ENCODE peak calls at places on chromosome 1, in seven cellular contexts. C is CD8-positive, alpha-beta memory T cell; B is tibial artery; M is fibroblast of villous mesenchyme; H is AG04450; D is ovary; S is keratinocyte. Q is an unnamed sample.

GRCh38 chr1:9062846-9063245 is 6.6 kb downstream of the SLC2A5 start:
- DNase-seq in B (no peak), D (no peak), C (no peak), M (no peak), S (no peak), H (no peak), Q (no peak)

GRCh38 chr1:181112071-181112929 is 23.8 kb downstream of the IER5 start:
- DNase-seq in D (peak; percentile 86), M (peak; percentile 99), H (peak; percentile 97), B (peak; percentile 88), S (peak; percentile 93), C (no peak), Q (peak; percentile 72)

GRCh38 chr1:236507022-236507700 is 16.6 kb upstream of the LGALS8 start:
- DNase-seq in H (no peak), M (peak; percentile 64), B (no peak), C (no peak), D (no peak), S (no peak), Q (no peak)

GRCh38 chr1:200184196-200184595 is 156.7 kb downstream of the NR5A2 start:
- DNase-seq in C (no peak), H (no peak), D (peak; percentile 37), B (peak; percentile 75), S (peak; percentile 92), M (peak; percentile 53), Q (no peak)

GRCh38 chr1:37670133-37670532 is 22.2 kb upstream of the CDCA8 start:
- DNase-seq in D (no peak), H (no peak), M (no peak), B (no peak), S (no peak), C (no peak), Q (no peak)

GRCh38 chr1:19872190-19872589 is 10.0 kb upstream of the OTUD3 start:
- DNase-seq in B (no peak), D (no peak), M (no peak), S (peak; percentile 19), C (no peak), H (no peak), Q (no peak)

GRCh38 chr1:180215856-180216625 is 14.0 kb upstream of the LHX4 start:
- DNase-seq in C (no peak), M (no peak), B (peak; percentile 45), S (no peak), D (no peak), H (no peak), Q (no peak)

GRCh38 chr1:3752400-3752945 is at the start of gene CCDC27:
- DNase-seq in S (no peak), C (no peak), H (no peak), M (no peak), B (no peak), D (no peak), Q (peak; percentile 35)

GRCh38 chr1:42490237-42490636 is 27.2 kb downstream of the CCDC30 start:
- DNase-seq in S (no peak), M (no peak), D (no peak), B (no peak), C (no peak), H (no peak), Q (no peak)

GRCh38 chr1:61083014-61083798 is 845 bp downstream of the NFIA start:
- DNase-seq in D (peak; percentile 36), C (no peak), M (no peak), H (no peak), B (no peak), S (no peak), Q (peak; percentile 67)

GRCh38 chr1:111793896-111794295 is 38.2 kb downstream of the DDX20 start:
- DNase-seq in C (no peak), B (peak; percentile 3), M (no peak), S (no peak), H (no peak), D (no peak), Q (no peak)

GRCh38 chr1:180178511-180179161 is 24.0 kb downstream of the QSOX1 start:
- DNase-seq in M (peak; percentile 60), B (no peak), D (peak; percentile 77), S (no peak), C (peak; percentile 73), H (no peak), Q (peak; percentile 92)

GRCh38 chr1:118487091-118487490 is 302.1 kb upstream of the SPAG17 start:
- DNase-seq in S (no peak), D (no peak), H (no peak), B (no peak), C (no peak), M (no peak), Q (no peak)

GRCh38 chr1:92994105-92994712 is 32.9 kb upstream of the DIPK1A start:
- DNase-seq in C (peak; percentile 81), D (peak; percentile 81), M (peak; percentile 87), B (peak; percentile 71), S (peak; percentile 33), H (peak; percentile 74), Q (peak; percentile 79)

GRCh38 chr1:114892194-114892918 is 37.7 kb downstream of the SYCP1 start:
- DNase-seq in S (no peak), H (no peak), M (no peak), C (no peak), D (no peak), B (no peak), Q (peak; percentile 78)
- H3K4me3 ChIP-seq in S (no peak overlapping the region), H (no peak overlapping the region), M (no peak overlapping the region), C (no peak overlapping the region), D (no peak overlapping the region), B (no peak overlapping the region), Q (no peak overlapping the region)

DNA sequence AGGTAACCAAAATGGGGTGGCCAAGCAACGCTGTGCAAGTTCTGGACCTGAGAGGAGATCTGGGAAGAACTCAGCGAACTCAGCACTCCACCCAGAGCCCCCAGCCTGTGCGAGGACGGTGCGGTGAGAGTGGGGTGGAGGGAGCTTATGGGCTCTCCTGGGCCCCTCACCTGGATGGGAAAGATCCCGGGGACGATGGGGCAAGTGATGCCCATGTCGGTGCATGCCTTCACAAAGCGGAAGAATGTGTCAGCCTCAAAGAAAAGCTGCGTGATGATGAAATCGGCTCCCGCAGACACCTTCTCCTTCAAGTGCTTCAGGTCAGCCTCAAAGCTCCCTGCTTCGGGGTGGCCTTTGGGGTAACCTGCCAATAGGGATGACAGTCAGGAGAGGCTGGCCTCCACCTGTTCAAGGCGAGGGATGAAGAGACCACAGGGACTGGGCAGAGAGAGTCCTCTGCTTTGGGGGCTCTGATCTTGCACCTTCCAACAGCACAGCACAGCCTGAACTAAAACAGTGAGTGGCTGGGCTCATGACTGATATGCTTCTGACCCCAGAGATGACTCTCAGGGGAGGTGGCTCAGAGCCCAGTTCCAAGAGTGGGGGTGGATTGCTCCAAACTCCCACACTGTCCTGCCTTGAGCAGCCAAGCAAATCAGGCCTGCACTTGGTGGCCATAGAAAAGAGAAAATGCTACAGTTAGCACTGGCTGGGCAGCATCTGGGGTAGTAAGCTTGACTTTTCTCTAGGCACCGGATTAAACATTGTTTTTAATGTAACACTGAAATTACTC is 9.5 kb downstream of the MTHFR start:
- DNase-seq in C (no peak), D (peak; percentile 81), S (no peak), H (no peak), B (peak; percentile 63), M (no peak), Q (no peak)
- H3K4me3 ChIP-seq in C (no peak overlapping the region), D (no peak overlapping the region), S (no peak overlapping the region), H (no peak overlapping the region), B (no peak overlapping the region), M (no peak overlapping the region), Q (no peak overlapping the region)

DNA sequence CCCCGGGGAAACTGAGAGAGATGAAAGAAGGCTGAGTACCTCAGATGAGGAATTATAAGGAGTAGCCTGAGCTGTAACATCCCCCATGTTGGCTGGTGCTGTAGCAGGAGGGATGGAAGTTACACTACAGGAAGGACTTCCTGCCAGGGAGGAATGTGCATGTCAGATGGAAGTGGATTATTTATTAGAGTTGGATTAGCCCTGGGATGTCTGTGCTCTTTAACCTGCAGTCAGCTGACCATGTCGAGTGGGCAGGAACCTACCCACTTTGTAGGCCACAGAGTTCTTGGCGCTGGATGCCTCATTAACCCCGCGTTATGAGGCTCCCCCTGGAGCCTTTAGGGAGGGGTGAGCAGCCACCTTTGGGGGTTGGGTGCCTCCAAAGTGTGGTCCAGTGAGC is 757 bp upstream of the SEMA4A start:
- DNase-seq in C (no peak), B (no peak), H (no peak), S (no peak), M (no peak), D (no peak), Q (no peak)
- H3K4me3 ChIP-seq in C (no peak overlapping the region), B (no peak overlapping the region), H (no peak overlapping the region), S (no peak overlapping the region), M (no peak overlapping the region), D (no peak overlapping the region), Q (no peak overlapping the region)

DNA sequence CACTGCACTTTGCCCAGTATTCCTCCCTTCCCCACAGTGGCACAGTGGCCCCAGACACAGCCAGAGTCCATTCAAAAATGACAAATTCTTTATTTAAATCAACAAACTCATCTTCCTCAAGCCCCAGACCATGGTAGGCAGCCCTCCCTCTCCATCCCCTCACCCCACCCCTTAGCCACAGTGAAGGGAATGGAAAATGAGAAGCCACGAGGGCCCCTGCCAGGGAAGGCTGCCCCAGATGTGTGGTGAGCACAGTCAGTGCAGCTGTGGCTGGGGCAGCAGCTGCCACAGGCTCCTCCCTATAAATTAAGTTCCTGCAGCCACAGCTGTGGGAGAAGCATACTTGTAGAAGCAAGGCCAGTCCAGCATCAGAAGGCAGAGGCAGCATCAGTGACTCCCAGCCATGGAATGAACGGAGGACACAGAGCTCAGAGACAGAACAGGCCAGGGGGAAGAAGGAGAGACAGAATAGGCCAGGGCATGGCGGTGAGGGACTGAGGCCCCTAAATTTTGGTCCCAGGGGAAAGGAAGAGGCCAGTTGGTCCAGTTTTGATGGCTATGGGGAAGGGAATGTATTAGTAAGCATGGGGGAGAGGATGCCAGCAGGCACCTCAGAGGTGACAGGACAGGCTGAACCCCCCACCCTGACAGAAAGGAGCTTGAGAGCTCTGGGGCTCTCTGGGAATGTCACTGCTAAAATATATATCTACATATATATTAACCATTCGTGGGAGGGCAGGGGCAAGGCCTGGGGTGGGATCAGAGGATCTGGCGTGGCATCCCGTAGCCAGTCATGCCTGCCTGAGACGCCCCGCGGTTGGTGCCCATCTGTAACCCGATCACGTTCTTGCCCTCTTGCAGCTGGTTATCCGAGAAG is 7.0 kb downstream of the TAGLN2 start:
- DNase-seq in H (no peak), M (peak; percentile 55), C (no peak), S (no peak), D (no peak), B (no peak), Q (no peak)
- H3K4me3 ChIP-seq in H (no peak overlapping the region), M (no peak overlapping the region), C (no peak overlapping the region), S (no peak overlapping the region), D (no peak overlapping the region), B (no peak overlapping the region), Q (no peak overlapping the region)

DNA sequence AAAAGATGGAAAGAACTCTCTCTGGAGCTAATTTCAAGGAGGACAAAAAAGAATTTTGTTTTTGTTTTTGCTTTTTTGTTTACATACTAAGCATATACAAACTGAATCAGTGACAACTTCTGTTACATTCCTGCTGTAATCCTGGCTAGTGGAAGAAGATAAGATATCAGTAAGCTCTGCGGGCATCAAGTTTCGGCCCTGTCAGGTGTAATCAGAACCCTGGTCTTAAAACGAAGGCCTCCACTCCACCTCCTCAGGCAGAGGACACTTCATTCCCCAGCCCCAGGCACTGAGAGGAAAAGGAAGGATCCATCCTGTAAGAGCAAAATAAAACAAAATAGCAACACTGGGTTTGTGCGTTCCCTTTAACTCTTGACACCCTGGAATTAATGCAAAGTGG is 88.9 kb upstream of the ARHGAP29 start:
- DNase-seq in D (no peak), B (no peak), M (no peak), S (no peak), H (no peak), C (no peak), Q (peak; percentile 83)
- H3K4me3 ChIP-seq in D (no peak overlapping the region), B (no peak overlapping the region), M (no peak overlapping the region), S (no peak overlapping the region), H (no peak overlapping the region), C (no peak overlapping the region), Q (peak overlapping the region; percentile 73)

Q was measured in endodermal cell.